ENCODE peak calls at places on chromosomes 1 and 21, in seven cellular contexts. E is NCI-H510A treated with DMSO at 0.1 percent for 48 hours; S is NCI-H2081; D is breast epithelium; N is activated CD4-positive, alpha-beta T cell treated with anti-CD3 and anti-CD28 coated beads, Interleukin-2, amount 50 U/mL, for 4 hours; Z is activated naive CD8-positive, alpha-beta T cell treated with anti-CD3 and anti-CD28 coated beads, Interleukin-2, amount 10 ng/mL, durations not matched to agents 7 days and 5 days; O is MCF 10A. W is an unnamed sample.

GRCh38 chr1:4549933-4550332 is 104.5 kb upstream of the AJAP1 start:
- DNase-seq in E (no peak), S (no peak), D (no peak), N (no peak), Z (no peak), O (peak), W (no peak)

GRCh38 chr1:197890936-197891335 is 11.5 kb upstream of the C1orf53 start:
- DNase-seq in E (no peak), S (no peak), D (no peak), N (no peak), Z (no peak), O (no peak), W (no peak)

GRCh38 chr21:34894401-34894800 is 154.7 kb downstream of the RUNX1 start:
- DNase-seq in E (no peak), S (no peak), D (no peak), N (no peak), Z (no peak), O (no peak), W (no peak)

GRCh38 chr21:33198346-33199135 is 31.2 kb upstream of the IFNAR2 start:
- DNase-seq in E (no peak), S (no peak), D (no peak), N (no peak), Z (no peak), O (no peak), W (no peak)

GRCh38 chr21:46475296-46475695 is 16.6 kb downstream of the DIP2A start:
- DNase-seq in E (no peak), S (no peak), D (no peak), N (no peak), Z (no peak), O (no peak), W (no peak)

GRCh38 chr1:178643871-178644270 is 81.2 kb upstream of the RALGPS2 start:
- DNase-seq in E (no peak), S (no peak), D (no peak), N (no peak), Z (no peak), O (no peak), W (no peak)

GRCh38 chr1:173152585-173152984 is 54.5 kb downstream of the TNFSF4 start:
- DNase-seq in E (no peak), S (no peak), D (no peak), N (no peak), Z (no peak), O (peak), W (no peak)

GRCh38 chr1:103416681-103417318 is 108.7 kb upstream of the RNPC3 start:
- DNase-seq in E (no peak), S (no peak), D (no peak), N (no peak), Z (no peak), O (peak), W (no peak)

GRCh38 chr1:163535807-163536206 is 214.1 kb downstream of the NUF2 start:
- DNase-seq in E (peak), S (peak), D (no peak), N (no peak), Z (no peak), O (peak), W (peak)

GRCh38 chr1:26036756-26037281 is 9.1 kb downstream of the SLC30A2 start:
- DNase-seq in E (no peak), S (no peak), D (no peak), N (no peak), Z (no peak), O (no peak), W (no peak)

GRCh38 chr21:37475186-37475868 is 108.8 kb downstream of the DYRK1A start:
- DNase-seq in E (no peak), S (no peak), D (no peak), N (no peak), Z (no peak), O (no peak), W (no peak)

GRCh38 chr1:99482750-99483149 is 163.2 kb upstream of the PALMD start:
- DNase-seq in E (no peak), S (no peak), D (no peak), N (no peak), Z (no peak), O (no peak), W (no peak)

GRCh38 chr1:156712626-156713025 is 7.2 kb upstream of the CRABP2 start:
- DNase-seq in E (no peak), S (no peak), D (no peak), N (no peak), Z (no peak), O (peak), W (no peak)

GRCh38 chr1:7648761-7649384 is 122.2 kb upstream of the VAMP3 start:
- DNase-seq in E (peak), S (no peak), D (no peak), N (no peak), Z (no peak), O (peak), W (no peak)

GRCh38 chr1:54854376-54855020 is 32.5 kb downstream of the DHCR24 start:
- DNase-seq in E (no peak), S (no peak), D (no peak), N (no peak), Z (no peak), O (no peak), W (no peak)

GRCh38 chr1:5847013-5847654 is 145.1 kb downstream of the NPHP4 start:
- DNase-seq in E (no peak), S (no peak), D (no peak), N (no peak), Z (peak), O (no peak), W (peak)

GRCh38 chr1:1808206-1808605 is 29.9 kb upstream of the NADK start:
- DNase-seq in E (no peak), S (no peak), D (no peak), N (no peak), Z (no peak), O (no peak), W (no peak)

GRCh38 chr1:35488346-35488745 is 68.9 kb downstream of the KIAA0319L start:
- DNase-seq in E (no peak), S (no peak), D (no peak), N (no peak), Z (no peak), O (no peak), W (no peak)

GRCh38 chr1:12581179-12581578 is 36.8 kb downstream of the DHRS3 start:
- DNase-seq in E (no peak), S (no peak), D (no peak), N (no peak), Z (no peak), O (no peak), W (no peak)

GRCh38 chr1:160761886-160762285 is 22.8 kb downstream of the SLAMF7 start:
- DNase-seq in E (no peak), S (no peak), D (no peak), N (no peak), Z (no peak), O (peak), W (no peak)

GRCh38 chr1:209808059-209808494 is 2.1 kb upstream of the IRF6 start:
- DNase-seq in E (peak), S (peak), D (no peak), N (no peak), Z (no peak), O (peak), W (no peak)

GRCh38 chr1:109864960-109865611 is 45.6 kb upstream of the CSF1 start:
- DNase-seq in E (no peak), S (no peak), D (no peak), N (no peak), Z (no peak), O (no peak), W (no peak)

GRCh38 chr1:105462308-105462707 is 1594.2 kb upstream of the PRMT6 start:
- DNase-seq in E (no peak), S (no peak), D (no peak), N (no peak), Z (no peak), O (no peak), W (no peak)

GRCh38 chr1:119045091-119045746 is 57.1 kb upstream of the TBX15 start:
- DNase-seq in E (no peak), S (no peak), D (no peak), N (no peak), Z (no peak), O (no peak), W (no peak)

GRCh38 chr1:207985190-207985589 is 74.3 kb upstream of the CD34 start:
- DNase-seq in E (no peak), S (no peak), D (no peak), N (no peak), Z (no peak), O (no peak), W (no peak)

GRCh38 chr21:43306911-43307676 is 119.8 kb downstream of the SIK1 start:
- DNase-seq in E (peak), S (no peak), D (no peak), N (no peak), Z (no peak), O (peak), W (peak)

W was measured in GM12865.